ENCODE peak calls at places on chromosomes 5 and 9, in five cellular contexts. T, L, I, S and X are unnamed samples.

GRCh38 chr5:133683646-133684290 is 71.4 kb upstream of the FSTL4 start:
- DNase-seq in T (no peak), L (no peak), I (no peak), S (no peak), X (no peak)

GRCh38 chr5:35904443-35905132 is 33.8 kb downstream of the CAPSL start:
- DNase-seq in T (peak; percentile 78), L (peak; percentile 57), I (no peak), S (no peak), X (no peak)

GRCh38 chr9:32350682-32351081 is 33.8 kb upstream of the ACO1 start:
- DNase-seq in T (no peak), L (no peak), I (peak; percentile 11), S (peak; percentile 12), X (peak; percentile 20)

GRCh38 chr9:107630141-107630540 is 140.6 kb upstream of the KLF4 start:
- DNase-seq in T (no peak), L (no peak), I (no peak), S (no peak), X (no peak)

GRCh38 chr9:112331676-112331955 is 1.8 kb downstream of the PTBP3 start:
- DNase-seq in T (no peak), L (no peak), I (no peak), S (no peak), X (no peak)

GRCh38 chr9:82613516-82613915 is 449.4 kb downstream of the RASEF start:
- DNase-seq in T (no peak), L (no peak), I (no peak), S (no peak), X (no peak)

GRCh38 chr9:91412895-91413294 is 10.7 kb downstream of the NFIL3 start:
- DNase-seq in T (no peak), L (no peak), I (no peak), S (no peak), X (no peak)

GRCh38 chr5:140544986-140545385 is 2.5 kb upstream of the EIF4EBP3 start:
- DNase-seq in T (peak; percentile 52), L (no peak), I (no peak), S (no peak), X (no peak)

GRCh38 chr9:124774131-124774978 is 2.6 kb upstream of the OLFML2A start:
- DNase-seq in T (peak; percentile 95), L (peak; percentile 87), I (peak; percentile 75), S (peak; percentile 57), X (peak; percentile 61)

GRCh38 chr5:68193481-68194036 is 22.0 kb upstream of the PIK3R1 start:
- DNase-seq in T (no peak), L (no peak), I (no peak), S (no peak), X (no peak)